ENCODE peak calls at places on chromosomes 7 and 10, in seven cellular contexts. U is neural progenitor cell, F is tibial artery, Z is transverse colon, H is A549, G is body of pancreas, A is suprapubic skin. D is an unnamed sample.

GRCh38 chr10:77417806-77418205 is 219.8 kb downstream of the KCNMA1 start:
- DNase-seq in U (no peak), F (peak; percentile 53), Z (no peak), H (no peak), G (no peak), A (no peak), D (no peak)

GRCh38 chr10:86191166-86191565 is 175.4 kb downstream of the GRID1 start:
- DNase-seq in U (no peak), F (peak; percentile 12), Z (no peak), H (no peak), G (no peak), A (peak; percentile 21), D (no peak)

GRCh38 chr10:28890121-28890950 is 213.0 kb downstream of the BAMBI start:
- DNase-seq in U (no peak), F (no peak), Z (no peak), H (no peak), G (no peak), A (no peak), D (no peak)

GRCh38 chr10:44105643-44106042 is 279.3 kb downstream of the CXCL12 start:
- DNase-seq in U (no peak), F (no peak), Z (no peak), H (no peak), G (no peak), A (no peak), D (no peak)

GRCh38 chr7:22849662-22850061 is 27.0 kb upstream of the TOMM7 start:
- DNase-seq in U (no peak), F (no peak), Z (no peak), H (no peak), G (no peak), A (no peak), D (no peak)

GRCh38 chr7:54394877-54395276 is 147.3 kb upstream of the VSTM2A start:
- DNase-seq in U (no peak), F (no peak), Z (no peak), H (no peak), G (no peak), A (no peak), D (no peak)

GRCh38 chr10:50541317-50541716 is 82.4 kb downstream of the SGMS1 start:
- DNase-seq in U (no peak), F (no peak), Z (no peak), H (no peak), G (no peak), A (no peak), D (no peak)

GRCh38 chr7:80916770-80917681 is 1.8 kb downstream of the SEMA3C start:
- DNase-seq in U (no peak), F (no peak), Z (no peak), H (peak; percentile 67), G (no peak), A (no peak), D (no peak)

GRCh38 chr10:3785849-3786290 is 861 bp upstream of the KLF6 start:
- DNase-seq in U (peak; percentile 55), F (peak; percentile 45), Z (peak; percentile 58), H (no peak), G (peak; percentile 51), A (no peak), D (peak; percentile 78)

DNA sequence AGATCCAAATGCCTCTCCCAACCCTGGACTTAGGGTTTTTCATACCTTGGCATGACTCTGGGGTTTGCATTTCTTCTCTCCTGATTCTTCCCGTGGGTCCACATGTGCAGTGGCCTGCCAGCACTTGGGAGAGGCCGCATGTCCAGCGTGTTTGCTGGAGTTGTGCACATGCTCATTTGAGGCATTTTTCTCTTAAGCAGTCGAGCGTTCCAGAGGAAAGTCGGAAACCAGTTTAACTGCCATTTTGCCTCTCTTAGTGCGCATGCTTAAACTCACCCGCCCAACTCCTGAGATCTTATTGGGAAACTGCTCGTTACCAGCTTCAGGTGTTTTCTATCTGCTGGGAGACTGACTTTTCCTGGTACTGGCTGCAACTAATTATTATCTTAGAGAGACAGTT is 888.4 kb upstream of the PHF14 start:
- DNase-seq in U (no peak), F (no peak), Z (no peak), H (no peak), G (no peak), A (no peak), D (no peak)
- H3K4me3 ChIP-seq in U (no peak overlapping the region), F (no peak overlapping the region), Z (no peak overlapping the region), H (no peak overlapping the region), G (no peak overlapping the region), A (no peak overlapping the region), D (no peak overlapping the region)

DNA sequence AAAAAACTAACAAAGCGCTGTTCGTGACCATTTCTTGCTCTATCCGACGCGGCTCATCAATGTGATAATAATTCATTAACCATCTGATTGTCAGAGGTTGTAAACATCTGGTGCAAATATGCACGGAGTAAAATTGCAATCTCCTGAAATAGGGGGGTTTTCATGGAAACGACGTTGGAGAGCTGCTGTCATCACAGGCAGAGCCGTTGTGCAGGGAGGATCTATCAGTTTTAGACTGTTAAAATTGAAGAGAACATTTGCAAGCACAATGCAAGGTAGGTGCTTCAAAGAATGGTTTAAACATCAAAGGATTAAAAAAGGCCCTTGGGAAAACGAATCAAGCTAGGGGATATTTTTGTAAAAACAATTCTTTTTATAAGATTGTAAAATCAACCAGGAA is 15.4 kb upstream of the PARD3 start:
- DNase-seq in U (no peak), F (no peak), Z (no peak), H (no peak), G (no peak), A (no peak), D (no peak)
- H3K4me1 ChIP-seq in U (peaks cover 6% of the 10 kb centered on the region), F (no peaks in the 10 kb centered on the region), Z (no peaks in the 10 kb centered on the region), H (peaks cover 4% of the 10 kb centered on the region), G (no peaks in the 10 kb centered on the region), A (peaks cover 3% of the 10 kb centered on the region), D (no peaks in the 10 kb centered on the region)

GRCh38 chr10:15433850-15434537 is 62.9 kb upstream of the FAM171A1 start:
- DNase-seq in U (peak; percentile 68), F (no peak), Z (no peak), H (peak; percentile 40), G (peak; percentile 44), A (no peak), D (no peak)
- H3K4me3 ChIP-seq in U (peak overlapping the region; percentile 26), F (peak overlapping the region; percentile 46), Z (no peak overlapping the region), H (peak overlapping the region; percentile 33), G (no peak overlapping the region), A (peak overlapping the region; percentile 40), D (peak overlapping the region; percentile 27)

DNA sequence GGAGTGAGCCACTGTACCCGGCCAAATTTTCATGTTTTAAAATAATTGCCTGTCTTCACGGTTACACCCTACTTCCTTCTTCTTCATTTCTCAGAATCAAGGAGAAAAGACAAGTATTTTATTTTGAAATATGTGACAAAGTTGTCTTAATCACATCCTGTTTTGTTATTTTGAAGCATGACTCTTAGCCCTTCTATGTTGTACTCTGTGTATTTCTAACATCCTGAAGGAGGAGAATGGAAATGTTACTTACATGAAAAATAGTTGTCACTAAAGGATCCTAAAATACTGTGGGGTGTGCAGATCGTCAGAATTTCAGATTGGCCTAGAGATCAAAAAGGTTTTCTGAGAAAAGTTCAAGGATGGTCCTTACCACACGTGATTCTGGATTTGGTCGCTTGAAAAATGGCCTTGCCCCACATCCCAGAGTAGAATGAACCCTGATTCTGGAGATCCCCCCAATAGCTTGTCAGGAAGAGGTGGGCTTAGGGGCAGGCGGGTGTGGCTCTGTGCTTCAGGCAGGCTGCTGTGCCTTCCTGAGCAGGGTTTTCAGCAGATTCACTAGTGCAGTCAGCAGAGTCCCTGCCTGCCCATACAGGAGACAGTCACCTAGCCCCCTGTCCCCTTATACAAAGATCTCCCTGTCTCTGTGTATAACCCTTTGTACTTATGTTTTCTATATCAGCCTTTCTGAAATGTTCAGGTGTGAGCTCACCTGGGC is 8.6 kb downstream of the UPP1 start:
- DNase-seq in U (no peak), F (no peak), Z (no peak), H (no peak), G (no peak), A (no peak), D (no peak)
- H3K4me1 ChIP-seq in U (no peaks in the 10 kb centered on the region), F (peaks cover 22% of the 10 kb centered on the region), Z (no peaks in the 10 kb centered on the region), H (peaks cover 8% of the 10 kb centered on the region), G (no peaks in the 10 kb centered on the region), A (peaks cover 16% of the 10 kb centered on the region), D (no peaks in the 10 kb centered on the region)

GRCh38 chr7:123602648-123603047 is 1.0 kb downstream of the ASB15 start:
- DNase-seq in U (no peak), F (no peak), Z (no peak), H (no peak), G (no peak), A (no peak), D (no peak)

GRCh38 chr7:123601530-123601929 is at the start of gene ASB15:
- DNase-seq in U (peak; percentile 55), F (no peak), Z (no peak), H (no peak), G (no peak), A (no peak), D (no peak)

GRCh38 chr7:123600876-123601275 is 745 bp upstream of the ASB15 start:
- DNase-seq in U (no peak), F (no peak), Z (no peak), H (no peak), G (no peak), A (no peak), D (no peak)

GRCh38 chr7:123598657-123599056 is 3.0 kb upstream of the ASB15 start:
- DNase-seq in U (no peak), F (no peak), Z (no peak), H (no peak), G (peak; percentile 3), A (no peak), D (no peak)

DNA sequence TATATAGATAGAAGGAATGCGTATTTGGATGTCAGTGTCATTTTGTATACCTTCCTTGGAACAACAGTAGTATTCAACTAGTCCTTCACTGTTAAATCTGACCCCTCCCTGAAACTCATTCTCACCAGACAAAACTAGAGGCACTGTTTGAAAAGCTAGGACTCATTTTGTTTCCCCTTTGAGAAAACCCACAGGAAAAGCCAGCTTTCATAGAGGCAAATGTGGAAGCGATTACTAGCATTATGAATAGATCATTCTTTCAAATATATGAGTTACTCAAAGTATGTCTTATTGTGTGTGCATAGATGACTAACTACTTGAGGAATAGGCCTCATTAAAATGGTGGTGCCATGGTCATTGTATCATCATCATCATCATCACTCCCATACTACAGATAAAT is 1.9 kb upstream of the ASB15 start:
- DNase-seq in U (no peak), F (no peak), Z (no peak), H (no peak), G (no peak), A (no peak), D (no peak)
- H3K4me3 ChIP-seq in U (no peak overlapping the region), F (no peak overlapping the region), Z (no peak overlapping the region), H (no peak overlapping the region), G (no peak overlapping the region), A (no peak overlapping the region), D (no peak overlapping the region)

D was measured in right lobe of liver.